ENCODE peak calls at places on chromosomes 11 and 22, in seven cellular contexts. T, I, E, F, Y, K and S are unnamed samples.

GRCh38 chr11:75031771-75032549 is 43.2 kb downstream of the NEU3 start:
- DNase-seq in Y (peak), K (peak), T (peak), F (peak), E (peak), I (peak), S (peak)

GRCh38 chr11:111081021-111081511 is 164.5 kb upstream of the POU2AF2 start:
- DNase-seq in F (no peak), I (no peak), E (no peak), Y (no peak), T (peak), K (peak), S (no peak)

GRCh38 chr11:45651841-45652745 is 13.3 kb downstream of the CHST1 start:
- DNase-seq in F (no peak), K (no peak), Y (no peak), T (no peak), I (no peak), E (no peak), S (no peak)

GRCh38 chr11:72583616-72584292 is 90.5 kb downstream of the PDE2A start:
- DNase-seq in E (no peak), K (no peak), I (no peak), F (no peak), Y (no peak), T (no peak), S (no peak)

GRCh38 chr11:59842316-59842715 is 3.0 kb downstream of the CBLIF start:
- DNase-seq in K (no peak), F (no peak), Y (no peak), E (no peak), I (no peak), T (no peak), S (no peak)

GRCh38 chr11:66868726-66869291 is 11.9 kb downstream of the LRFN4 start:
- DNase-seq in Y (peak), K (no peak), I (peak), F (no peak), E (peak), T (no peak), S (peak)

GRCh38 chr11:56841210-56841810 is 92.8 kb upstream of the OR9G4 start:
- DNase-seq in I (no peak), E (peak), K (peak), T (peak), F (peak), Y (peak), S (peak)

GRCh38 chr22:29041408-29041807 is 20.2 kb downstream of the C22orf31 start:
- DNase-seq in Y (no peak), F (no peak), E (peak), I (no peak), T (peak), K (peak), S (no peak)

GRCh38 chr22:47231759-47232158 is 469.3 kb downstream of the TBC1D22A start:
- DNase-seq in I (no peak), T (no peak), K (no peak), F (no peak), Y (no peak), E (no peak), S (no peak)

GRCh38 chr22:46520880-46521279 is 16.5 kb downstream of the CELSR1 start:
- DNase-seq in I (no peak), F (no peak), E (no peak), Y (no peak), K (no peak), T (no peak), S (no peak)

GRCh38 chr11:16226245-16226644 is 130.1 kb downstream of the SOX6 start:
- DNase-seq in F (peak), K (peak), Y (no peak), E (no peak), T (peak), I (no peak), S (no peak)

GRCh38 chr22:44865193-44866057 is 113.0 kb downstream of the ARHGAP8 start:
- DNase-seq in I (no peak), K (no peak), T (no peak), F (no peak), E (no peak), Y (no peak), S (no peak)

GRCh38 chr22:17613280-17613679 is 15.3 kb downstream of the ATP6V1E1 start:
- DNase-seq in F (no peak), Y (no peak), I (no peak), K (no peak), E (no peak), T (no peak), S (no peak)

GRCh38 chr11:44179173-44179572 is 83.7 kb downstream of the EXT2 start:
- DNase-seq in K (peak), E (no peak), T (peak), Y (no peak), F (no peak), I (no peak), S (no peak)

GRCh38 chr11:9479899-9480298 is 19.1 kb downstream of the ZNF143 start:
- DNase-seq in Y (no peak), E (no peak), T (no peak), I (no peak), K (no peak), F (no peak), S (no peak)

GRCh38 chr11:118099838-118100570 is 13.2 kb upstream of the SMIM35 start:
- DNase-seq in T (no peak), Y (no peak), E (no peak), F (peak), K (no peak), I (no peak), S (no peak)

GRCh38 chr11:119643212-119643877 is 85.7 kb downstream of the NECTIN1 start:
- DNase-seq in E (no peak), K (no peak), I (no peak), F (no peak), T (no peak), Y (no peak), S (no peak)

GRCh38 chr11:12150831-12151382 is 40.5 kb downstream of the MICAL2 start:
- DNase-seq in T (peak), Y (no peak), K (peak), I (no peak), F (no peak), E (no peak), S (no peak)

GRCh38 chr11:7651140-7651551 is 22.2 kb downstream of the CYB5R2 start:
- DNase-seq in Y (no peak), K (peak), T (no peak), F (no peak), E (no peak), I (no peak), S (no peak)

GRCh38 chr11:64852804-64853520 is 8.5 kb upstream of the CDC42BPG start:
- DNase-seq in I (no peak), E (no peak), Y (peak), F (no peak), K (no peak), T (no peak), S (peak)

GRCh38 chr11:79116600-79116999 is 324.2 kb downstream of the TENM4 start:
- DNase-seq in F (no peak), T (no peak), E (no peak), I (no peak), Y (no peak), K (no peak), S (no peak)

GRCh38 chr11:119316729-119317591 is at the start of gene MCAM:
- DNase-seq in I (no peak), F (peak), E (no peak), K (peak), Y (no peak), T (peak), S (peak)

GRCh38 chr11:19379465-19379864 is 138.7 kb upstream of the E2F8 start:
- DNase-seq in K (peak), T (no peak), E (no peak), Y (no peak), I (no peak), F (no peak), S (no peak)

GRCh38 chr11:2382129-2382517 is 5.0 kb downstream of the CD81 start:
- DNase-seq in F (no peak), T (no peak), E (no peak), Y (no peak), I (no peak), K (no peak), S (no peak)

GRCh38 chr22:44392446-44392921 is 79.7 kb upstream of the SHISAL1 start:
- DNase-seq in E (no peak), Y (no peak), T (no peak), K (peak), I (no peak), F (no peak), S (no peak)

GRCh38 chr22:30373331-30374325 is 13.6 kb downstream of the RNF215 start:
- DNase-seq in Y (no peak), E (no peak), T (no peak), K (no peak), I (no peak), F (no peak), S (no peak)

GRCh38 chr11:38411149-38411548 is 1813.1 kb upstream of the RAG2 start:
- DNase-seq in K (no peak), E (no peak), I (no peak), Y (no peak), T (no peak), F (no peak), S (no peak)

GRCh38 chr11:94740083-94740974 is 27.8 kb upstream of the AMOTL1 start:
- DNase-seq in I (no peak), F (peak), E (no peak), Y (peak), T (peak), K (no peak), S (peak)

DNA sequence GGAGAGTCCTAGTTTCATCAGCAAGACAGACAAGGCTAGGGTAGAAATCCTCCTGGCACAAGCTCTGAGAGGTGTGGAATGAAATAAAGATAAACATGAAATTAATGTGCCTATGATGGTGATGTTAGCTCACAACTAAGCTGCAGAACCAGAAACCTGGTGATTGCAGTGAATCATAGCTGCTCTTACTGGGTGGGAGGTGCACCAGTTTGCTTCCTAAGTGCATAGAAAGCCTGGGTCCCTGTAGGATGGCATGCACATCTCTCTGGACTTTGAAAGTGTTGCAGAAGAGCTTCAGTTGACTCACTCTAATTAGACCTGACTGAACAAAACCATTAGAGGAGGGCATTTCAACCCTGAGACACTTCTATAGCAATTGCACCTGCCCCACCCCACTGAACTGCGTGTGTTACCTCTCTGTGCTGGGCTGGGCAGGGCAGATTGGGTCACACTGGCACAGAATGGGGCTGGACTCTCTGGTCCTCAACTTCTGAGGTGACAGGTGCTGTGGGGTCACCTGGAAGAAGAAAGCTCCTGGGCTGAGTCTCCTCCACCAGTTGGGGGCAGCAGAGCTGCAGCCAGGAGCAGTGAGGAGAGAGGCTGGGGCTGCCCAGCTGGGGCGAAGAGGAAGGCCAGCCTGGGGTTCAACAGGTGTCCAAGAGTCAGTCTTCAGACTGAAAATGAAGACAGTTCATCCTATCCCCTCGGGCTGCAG is 57.9 kb downstream of the GGTLC2 start:
- DNase-seq in I (no peak), K (no peak), T (no peak), Y (no peak), F (no peak), E (no peak), S (no peak)
- TF ChIP-seq CTCF in I (no peak), K (no peak), T (peak), Y (peak), F (no peak), E (no peak), S (peak)

GRCh38 chr11:76424379-76424778 is 20.4 kb upstream of the EMSY start:
- DNase-seq in T (no peak), I (no peak), F (no peak), K (no peak), Y (peak), E (no peak), S (peak)

GRCh38 chr11:76415073-76415472 is 29.7 kb upstream of the EMSY start:
- DNase-seq in I (no peak), T (no peak), E (no peak), Y (no peak), K (no peak), F (no peak), S (no peak)

GRCh38 chr11:76424891-76425290 is 19.9 kb upstream of the EMSY start:
- DNase-seq in I (no peak), F (no peak), K (no peak), E (no peak), Y (no peak), T (no peak), S (no peak)

DNA sequence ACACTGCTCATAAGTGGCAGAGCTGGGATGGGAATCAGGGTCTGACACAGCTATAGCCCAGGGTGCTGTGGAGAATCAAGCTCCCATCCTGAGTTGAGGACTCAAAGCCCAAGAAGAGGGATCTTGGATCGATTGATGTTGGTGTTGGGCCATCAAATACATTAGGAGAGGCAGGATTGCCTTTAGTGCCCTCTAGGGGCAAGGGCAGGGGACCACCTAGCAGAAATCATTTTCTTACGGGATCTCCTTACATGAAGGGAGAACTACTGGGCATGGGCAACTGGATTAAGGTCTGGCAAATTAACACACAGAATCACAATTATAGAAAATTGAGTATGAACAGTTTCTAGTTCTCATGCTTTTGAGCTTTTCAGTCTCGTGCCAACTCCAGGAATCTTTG is 24.9 kb upstream of the EMSY start:
- DNase-seq in F (no peak), E (no peak), Y (peak), T (peak), K (no peak), I (no peak), S (peak)
- TF ChIP-seq CTCF in F (no peak), E (no peak), Y (peak), T (peak), K (peak), I (no peak), S (peak)

GRCh38 chr11:77473801-77474508 is at the start of gene PAK1:
- DNase-seq in T (peak), K (peak), I (peak), F (peak), E (peak), Y (peak), S (peak)
- TF ChIP-seq CTCF in T (peak), K (peak), I (no peak), F (peak), E (no peak), Y (peak), S (no peak)

DNA sequence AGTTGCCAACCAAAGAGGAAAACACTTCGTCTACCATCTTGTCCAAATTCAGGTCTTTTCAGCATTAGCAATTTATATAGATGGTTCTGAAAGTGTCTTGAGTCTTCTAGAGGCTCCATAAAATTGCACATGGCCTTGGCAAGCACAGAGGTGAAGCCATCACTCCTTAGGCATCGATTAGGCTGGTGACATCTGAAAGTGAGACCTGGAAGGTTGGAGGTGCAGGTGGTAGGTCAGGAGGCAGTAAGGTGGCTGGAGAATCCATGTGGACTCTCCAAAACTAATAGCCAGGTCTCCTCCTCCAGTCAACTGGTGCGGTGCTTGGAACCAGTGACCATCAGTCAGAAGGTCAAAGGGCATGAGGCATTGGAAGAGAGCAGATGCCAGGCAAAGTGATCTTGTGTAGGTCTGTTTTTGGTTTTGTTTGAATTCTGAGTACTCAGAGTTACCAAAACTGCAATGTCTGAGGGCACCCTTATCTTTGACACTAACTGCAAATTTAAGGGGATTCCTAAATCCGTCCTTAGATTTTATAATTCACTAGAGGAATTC is 6.6 kb upstream of the APOL2 start:
- DNase-seq in K (no peak), F (no peak), I (no peak), T (no peak), E (no peak), Y (no peak), S (no peak)
- TF ChIP-seq CTCF in K (no peak), F (no peak), I (no peak), T (no peak), E (no peak), Y (no peak), S (no peak)

GRCh38 chr22:31752096-31752847 is 1.5 kb upstream of the DEPDC5 start:
- DNase-seq in F (no peak), T (no peak), K (no peak), E (no peak), Y (no peak), I (no peak), S (no peak)

GRCh38 chr22:31748490-31748889 is 1.4 kb downstream of the PRR14L start:
- DNase-seq in F (no peak), K (no peak), Y (no peak), E (no peak), T (peak), I (no peak), S (no peak)

GRCh38 chr22:31747441-31747840 is 2.5 kb downstream of the PRR14L start:
- DNase-seq in I (no peak), K (no peak), Y (no peak), T (no peak), F (no peak), E (no peak), S (no peak)

GRCh38 chr22:31750365-31751284 is 693 bp upstream of the PRR14L start:
- DNase-seq in K (no peak), E (no peak), Y (no peak), T (no peak), F (no peak), I (no peak), S (no peak)

DNA sequence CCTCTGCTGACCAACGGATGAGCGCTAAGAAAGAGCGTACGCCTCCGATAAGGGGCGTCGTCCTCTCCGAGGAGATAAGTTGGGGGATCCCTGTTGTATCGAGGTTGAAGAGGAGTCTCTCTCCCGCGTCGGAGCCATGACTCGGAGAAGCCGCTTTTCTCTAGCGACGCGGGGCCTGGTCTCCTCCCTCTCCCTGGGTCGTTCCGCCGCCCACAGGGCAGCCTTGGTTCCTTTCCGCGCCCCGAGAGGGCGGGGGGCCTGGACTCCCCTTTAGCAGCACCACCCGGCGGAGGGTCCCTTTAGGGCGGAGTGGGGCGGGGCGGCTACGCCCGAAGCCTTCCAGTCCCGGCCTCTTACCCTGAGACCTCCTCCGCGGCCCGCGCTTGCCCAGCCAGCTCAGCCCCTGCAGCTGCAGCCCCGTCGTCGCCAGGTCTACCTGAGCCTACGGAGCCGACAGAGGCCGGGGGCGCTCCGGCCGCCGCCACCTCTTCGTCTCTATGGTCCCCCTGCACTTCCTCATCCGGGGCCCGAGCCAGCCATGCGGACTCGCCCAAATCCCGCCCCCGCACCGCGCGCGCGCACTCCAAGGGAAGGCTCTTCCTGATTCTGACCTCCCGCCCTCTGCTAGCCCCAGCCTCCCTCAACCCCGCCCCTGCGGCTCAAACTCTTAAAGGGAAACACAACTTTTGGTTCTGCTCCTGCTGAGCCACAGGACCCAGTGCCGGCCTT is at the start of gene PRR14L:
- DNase-seq in I (peak), T (peak), Y (peak), K (peak), F (peak), E (peak), S (peak)
- TF ChIP-seq CTCF in I (no peak), T (no peak), Y (no peak), K (peak), F (peak), E (peak), S (no peak)

GRCh38 chr11:5891216-5891800 is 1.7 kb upstream of the OR52E5 start:
- DNase-seq in T (peak), Y (no peak), E (no peak), F (no peak), I (no peak), K (peak), S (peak)
- TF ChIP-seq CTCF in T (peak), Y (no peak), E (no peak), F (peak), I (peak), K (peak), S (no peak)

DNA sequence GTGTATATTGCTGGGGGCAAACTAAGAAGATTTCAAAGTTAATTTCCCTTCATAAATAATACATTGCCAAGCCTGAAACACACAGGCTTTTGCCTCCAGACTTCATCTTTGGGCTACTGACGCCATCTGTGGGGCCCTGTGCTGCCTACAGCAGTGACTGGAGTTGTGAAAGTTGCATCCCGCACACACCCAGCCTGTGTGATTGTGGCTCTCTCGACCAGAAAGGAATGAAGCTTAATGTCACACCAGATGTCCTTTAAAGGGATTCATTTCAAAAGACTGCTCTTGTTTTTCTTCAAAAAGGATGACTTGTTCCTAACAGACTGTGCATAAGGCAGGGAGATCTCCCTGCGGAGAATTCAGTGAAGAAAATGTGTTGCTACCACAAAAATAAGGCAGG is 210.5 kb downstream of the FAM181B start:
- DNase-seq in K (no peak), E (no peak), I (no peak), T (no peak), Y (no peak), F (no peak), S (no peak)
- TF ChIP-seq CTCF in K (no peak), E (no peak), I (no peak), T (no peak), Y (no peak), F (no peak), S (no peak)